ENCODE peak calls at places on chromosomes 1 and 21, in four cellular contexts. Z is WERI-Rb-1, J is astrocyte, N is neural progenitor cell. B is an unnamed sample.
A peak's percentile ranks its signal among the peaks of the same experiment; 100 is the strongest.

GRCh38 chr1:99887890-99888289 is 37.7 kb downstream of the AGL start:
- DNase-seq in J (no peak), Z (no peak), N (no peak), B (no peak)

GRCh38 chr1:78676347-78676982 is 26.8 kb downstream of the IFI44 start:
- DNase-seq in J (peak; percentile 42), Z (peak; percentile 38), N (peak; percentile 74), B (no peak)

GRCh38 chr1:150619576-150620509 is 9.6 kb downstream of the ENSA start:
- DNase-seq in J (peak; percentile 67), Z (peak; percentile 47), N (no peak), B (no peak)

GRCh38 chr21:14968029-14968428 is 96.8 kb downstream of the NRIP1 start:
- DNase-seq in J (peak; percentile 74), N (no peak), Z (no peak), B (no peak)

GRCh38 chr1:93680121-93681094 is 1.2 kb downstream of the BCAR3 start:
- DNase-seq in N (peak; percentile 93), Z (peak; percentile 84), J (peak; percentile 87), B (peak; percentile 76)

GRCh38 chr1:68104155-68104554 is 53.7 kb upstream of the DIRAS3 start:
- DNase-seq in Z (no peak), N (no peak), J (peak; percentile 86), B (no peak)

GRCh38 chr1:102588536-102588935 is 519.8 kb downstream of the COL11A1 start:
- DNase-seq in J (no peak), N (no peak), Z (no peak), B (peak; percentile 36)

GRCh38 chr1:202084791-202085681 is 37.7 kb upstream of the GPR37L1 start:
- DNase-seq in N (peak; percentile 66), J (no peak), Z (peak; percentile 76), B (no peak)

GRCh38 chr1:16083486-16083885 is 10.0 kb upstream of the FAM131C start:
- DNase-seq in J (no peak), Z (no peak), N (no peak), B (no peak)

GRCh38 chr1:11880911-11881748 is 22.4 kb upstream of the NPPB start:
- DNase-seq in N (no peak), Z (no peak), J (no peak), B (peak; percentile 39)

GRCh38 chr1:28755701-28756100 is 19.0 kb downstream of the YTHDF2 start:
- DNase-seq in N (no peak), J (peak; percentile 31), Z (no peak), B (no peak)

GRCh38 chr1:29672955-29673507 is 436.7 kb downstream of the PTPRU start:
- DNase-seq in N (no peak), J (no peak), Z (no peak), B (no peak)

GRCh38 chr1:117606608-117607261 is 887 bp downstream of the TENT5C start:
- DNase-seq in Z (no peak), N (peak; percentile 46), J (peak; percentile 43), B (no peak)

GRCh38 chr1:204321665-204322064 is 38.1 kb downstream of the PLEKHA6 start:
- DNase-seq in N (no peak), J (peak; percentile 12), Z (no peak), B (no peak)

GRCh38 chr21:38789275-38789674 is 16.5 kb upstream of the ETS2 start:
- DNase-seq in Z (no peak), N (no peak), J (no peak), B (no peak)
- TF ChIP-seq CTCF in Z (no peak), N (no peak), J (no peak), B (no peak)

GRCh38 chr1:248691567-248692155 is 10.9 kb downstream of the OR14I1 start:
- DNase-seq in N (no peak), J (no peak), Z (no peak), B (no peak)

GRCh38 chr1:248688527-248689298 is 13.9 kb downstream of the OR14I1 start:
- DNase-seq in Z (no peak), N (no peak), J (no peak), B (no peak)

GRCh38 chr1:248681651-248682050 is 20.9 kb downstream of the OR14I1 start:
- DNase-seq in N (no peak), J (no peak), Z (peak; percentile 25), B (no peak)

DNA sequence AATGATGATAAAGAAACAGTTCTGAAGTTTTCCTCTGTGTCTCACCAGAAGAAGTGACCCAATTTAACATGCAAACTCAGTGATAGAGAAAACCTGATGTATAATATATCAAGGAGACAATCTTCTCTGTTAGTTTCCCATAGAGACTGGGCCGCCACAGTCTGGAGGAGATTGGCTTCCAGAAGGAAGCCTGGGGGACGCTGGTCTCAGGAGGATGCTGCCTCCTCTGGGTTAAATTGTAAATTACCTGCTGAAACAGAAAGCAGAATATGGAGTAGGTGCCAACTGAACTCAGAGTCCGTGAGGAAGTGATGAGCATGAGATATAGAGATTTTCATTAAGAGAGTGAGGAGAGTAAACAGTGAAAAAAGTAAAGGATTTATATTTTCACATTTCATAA is 15.8 kb downstream of the OR14I1 start:
- DNase-seq in N (no peak), Z (no peak), J (no peak), B (no peak)
- TF ChIP-seq CTCF in N (no peak), Z (peak; percentile 28), J (no peak), B (no peak)

GRCh38 chr1:44101356-44101755 is 17.3 kb upstream of the KLF17 start:
- DNase-seq in N (no peak), J (peak; percentile 45), Z (no peak), B (no peak)

GRCh38 chr1:44108241-44108640 is 10.4 kb upstream of the KLF17 start:
- DNase-seq in Z (no peak), J (peak; percentile 78), N (no peak), B (no peak)

GRCh38 chr1:44105810-44106209 is 12.8 kb upstream of the KLF17 start:
- DNase-seq in N (no peak), Z (no peak), J (no peak), B (no peak)

GRCh38 chr1:44100183-44100582 is 18.4 kb upstream of the KLF17 start:
- DNase-seq in Z (no peak), N (no peak), J (no peak), B (no peak)

DNA sequence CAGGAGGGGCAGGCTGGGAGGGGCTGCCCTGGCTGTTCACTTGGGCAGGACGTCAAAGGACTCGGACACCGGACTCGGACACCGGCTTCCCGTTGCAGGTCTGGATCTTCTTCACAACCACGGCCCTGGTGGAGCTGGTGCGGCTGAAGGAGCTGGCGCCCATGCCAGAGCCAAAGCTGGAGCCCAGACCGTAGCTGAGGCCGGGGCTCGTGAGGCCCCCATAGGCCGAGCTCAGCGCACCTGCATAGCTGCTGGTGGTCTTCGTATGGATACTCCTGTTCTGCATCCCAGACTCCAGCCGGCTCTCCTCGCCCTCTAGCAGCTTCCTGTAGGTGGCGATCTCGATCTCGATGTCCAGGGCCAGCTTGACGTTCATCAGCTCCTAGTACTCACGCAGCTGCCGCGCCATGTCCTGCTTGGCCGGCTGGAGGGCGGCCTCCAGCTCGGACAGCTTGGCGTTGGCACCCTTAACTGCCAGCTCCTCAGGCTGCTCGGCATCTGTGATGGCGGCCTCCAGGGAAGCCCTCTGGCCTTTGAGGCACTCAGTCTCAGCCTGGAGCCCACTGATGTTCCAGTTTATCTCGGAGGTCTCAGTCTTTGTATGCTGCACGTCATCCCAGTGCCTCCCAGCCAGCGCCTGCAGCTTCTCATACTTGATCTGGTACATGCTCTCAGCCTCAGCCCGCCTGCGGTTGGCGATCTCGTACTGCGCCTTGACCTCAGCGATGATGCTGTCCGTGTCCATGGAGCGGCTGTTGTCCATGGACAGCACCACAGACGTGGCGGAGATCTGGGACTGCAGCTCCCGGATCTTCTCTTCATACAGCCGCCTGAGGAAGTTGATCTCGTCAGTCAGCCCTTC is 15.1 kb upstream of the KLF17 start:
- DNase-seq in J (no peak), N (peak; percentile 76), Z (peak; percentile 85), B (peak; percentile 33)
- TF ChIP-seq CTCF in J (no peak), N (peak; percentile 60), Z (peak; percentile 79), B (no peak)

DNA sequence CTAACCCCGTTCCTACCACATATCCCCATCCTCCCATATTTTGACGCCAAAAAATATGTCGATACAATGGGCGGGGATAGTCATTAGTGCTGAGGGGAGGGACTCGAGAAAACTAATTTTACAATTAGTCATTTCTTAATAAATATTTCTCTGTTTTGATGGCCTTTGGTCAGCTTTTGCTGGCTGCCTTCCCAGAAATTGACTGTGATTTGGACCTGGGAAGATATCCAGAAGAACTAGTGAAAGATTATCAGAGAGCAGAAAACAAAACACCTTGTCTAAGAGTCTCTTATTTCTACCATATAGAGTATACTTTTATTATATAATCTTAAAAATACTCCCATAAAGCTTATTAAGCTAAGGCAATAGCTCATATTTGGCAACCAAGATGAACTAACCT is 247.6 kb downstream of the MRPL39 start:
- DNase-seq in N (no peak), Z (no peak), J (no peak), B (no peak)
- TF ChIP-seq CTCF in N (no peak), Z (no peak), J (no peak), B (no peak)

GRCh38 chr1:152397474-152397873 is 16.6 kb downstream of the CRNN start:
- DNase-seq in N (no peak), Z (no peak), J (no peak), B (no peak)

GRCh38 chr1:152394151-152394550 is 19.9 kb downstream of the CRNN start:
- DNase-seq in J (no peak), Z (no peak), N (no peak), B (no peak)

GRCh38 chr1:152398812-152399698 is 15.0 kb downstream of the CRNN start:
- DNase-seq in J (no peak), N (no peak), Z (peak; percentile 42), B (no peak)
- TF ChIP-seq CTCF in J (peak; percentile 12), N (no peak), Z (peak; percentile 81), B (no peak)

GRCh38 chr1:3899776-3900149 is 309 bp downstream of the C1orf174 start:
- DNase-seq in Z (peak; percentile 44), J (no peak), N (peak; percentile 66), B (peak; percentile 40)
- TF ChIP-seq CTCF in Z (no peak), J (no peak), N (no peak), B (no peak)

DNA sequence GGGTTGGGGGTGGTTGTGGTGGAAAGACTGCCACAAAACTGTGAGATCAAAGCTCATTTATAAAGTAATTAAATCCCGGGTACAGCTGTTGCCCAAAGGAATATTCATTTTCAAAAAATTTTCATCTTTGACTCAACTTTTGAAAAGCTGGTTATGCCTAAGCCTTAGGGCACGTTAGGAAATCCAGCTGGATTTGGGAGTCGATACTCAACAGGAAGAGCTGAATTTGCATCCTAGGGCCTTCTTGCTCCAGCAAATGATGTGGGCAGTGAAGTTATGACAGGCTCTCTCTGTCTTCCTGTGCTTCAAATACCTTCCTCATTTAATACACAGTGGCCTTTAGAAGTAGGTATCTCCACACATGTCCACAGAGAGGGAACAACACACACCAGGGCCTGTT is 31.7 kb downstream of the ZP4 start:
- DNase-seq in Z (no peak), J (no peak), N (no peak), B (no peak)
- TF ChIP-seq CTCF in Z (no peak), J (no peak), N (no peak), B (no peak)

GRCh38 chr1:24642481-24643361 is at the start of gene SRRM1:
- DNase-seq in J (peak; percentile 100), N (peak; percentile 99), Z (peak; percentile 99), B (peak; percentile 97)
- TF ChIP-seq CTCF in J (no peak), N (peak; percentile 19), Z (peak; percentile 6), B (no peak)